ENCODE peak calls at places on chromosomes 4 and X, in seven cellular contexts. D is fibroblast of lung, K is small intestine, S is cardiac muscle cell, W is stomach, R is heart left ventricle, O is K562. F is an unnamed sample. For H3K4me1, the result is how much of the 10 kb centered on the place peaks cover.

GRCh38 chr4:91113130-91113706 is 986.0 kb downstream of the CCSER1 start:
- DNase-seq in D (peak), K (peak), S (peak), W (no peak), R (no peak), O (peak), F (peak)

GRCh38 chr4:903066-904046 is 28.8 kb downstream of the GAK start:
- DNase-seq in D (no peak), K (no peak), S (no peak), W (no peak), R (no peak), O (no peak), F (no peak)

GRCh38 chr4:7714176-7714575 is 225.5 kb downstream of the AFAP1 start:
- DNase-seq in D (no peak), K (no peak), S (no peak), W (no peak), R (peak), O (no peak), F (no peak)

GRCh38 chrX:41009816-41010187 is 75.4 kb upstream of the USP9X start:
- DNase-seq in D (no peak), K (no peak), S (no peak), W (no peak), R (no peak), O (no peak), F (no peak)

GRCh38 chr4:38804654-38805295 is at the start of gene TLR1:
- DNase-seq in D (peak), K (peak), S (peak), W (no peak), R (no peak), O (peak), F (no peak)

GRCh38 chr4:82500106-82500738 is 61.6 kb downstream of the TMEM150C start:
- DNase-seq in D (peak), K (no peak), S (peak), W (no peak), R (no peak), O (no peak), F (no peak)

GRCh38 chrX:121832446-121832845 is 785.0 kb downstream of the GLUD2 start:
- DNase-seq in D (no peak), K (no peak), S (peak), W (no peak), R (no peak), O (no peak), F (no peak)

GRCh38 chr4:158172558-158173258 is at the start of gene GASK1B:
- DNase-seq in D (peak), K (peak), S (peak), W (no peak), R (no peak), O (peak), F (no peak)

GRCh38 chr4:23728393-23728792 is 161.5 kb downstream of the PPARGC1A start:
- DNase-seq in D (peak), K (no peak), S (peak), W (no peak), R (no peak), O (no peak), F (no peak)

GRCh38 chr4:41124916-41125548 is 89.3 kb downstream of the APBB2 start:
- DNase-seq in D (no peak), K (no peak), S (no peak), W (no peak), R (no peak), O (no peak), F (no peak)

GRCh38 chr4:41346306-41347061 is 89.8 kb downstream of the UCHL1 start:
- DNase-seq in D (no peak), K (no peak), S (no peak), W (no peak), R (no peak), O (no peak), F (no peak)

GRCh38 chrX:26783512-26784225 is 567.7 kb downstream of the MAGEB5 start:
- DNase-seq in D (peak), K (no peak), S (peak), W (peak), R (no peak), O (peak), F (peak)

GRCh38 chr4:97627785-97628184 is 515.5 kb downstream of the STPG2 start:
- DNase-seq in D (no peak), K (no peak), S (no peak), W (no peak), R (no peak), O (no peak), F (no peak)

GRCh38 chr4:16226816-16227461 is 668 bp upstream of the TAPT1 start:
- DNase-seq in D (peak), K (peak), S (peak), W (peak), R (peak), O (peak), F (peak)

GRCh38 chr4:95505149-95505548 is 43.6 kb downstream of the UNC5C start:
- DNase-seq in D (peak), K (no peak), S (peak), W (no peak), R (no peak), O (no peak), F (no peak)

GRCh38 chrX:153487590-153488071 is 7.1 kb upstream of the BGN start:
- DNase-seq in D (no peak), K (no peak), S (no peak), W (no peak), R (no peak), O (no peak), F (no peak)

GRCh38 chr4:123562994-123563745 is 166.6 kb downstream of the SPRY1 start:
- DNase-seq in D (no peak), K (no peak), S (peak), W (no peak), R (no peak), O (no peak), F (no peak)

GRCh38 chr4:85556293-85556692 is 81.3 kb downstream of the ARHGAP24 start:
- DNase-seq in D (no peak), K (no peak), S (no peak), W (no peak), R (no peak), O (no peak), F (no peak)

GRCh38 chr4:20687894-20688293 is 12.4 kb upstream of the PACRGL start:
- DNase-seq in D (peak), K (no peak), S (peak), W (no peak), R (no peak), O (no peak), F (no peak)
- H3K4me1 ChIP-seq in D (under half), K (under half), S (under half), W (under half), R (under half), O (under half), F (under half)

DNA sequence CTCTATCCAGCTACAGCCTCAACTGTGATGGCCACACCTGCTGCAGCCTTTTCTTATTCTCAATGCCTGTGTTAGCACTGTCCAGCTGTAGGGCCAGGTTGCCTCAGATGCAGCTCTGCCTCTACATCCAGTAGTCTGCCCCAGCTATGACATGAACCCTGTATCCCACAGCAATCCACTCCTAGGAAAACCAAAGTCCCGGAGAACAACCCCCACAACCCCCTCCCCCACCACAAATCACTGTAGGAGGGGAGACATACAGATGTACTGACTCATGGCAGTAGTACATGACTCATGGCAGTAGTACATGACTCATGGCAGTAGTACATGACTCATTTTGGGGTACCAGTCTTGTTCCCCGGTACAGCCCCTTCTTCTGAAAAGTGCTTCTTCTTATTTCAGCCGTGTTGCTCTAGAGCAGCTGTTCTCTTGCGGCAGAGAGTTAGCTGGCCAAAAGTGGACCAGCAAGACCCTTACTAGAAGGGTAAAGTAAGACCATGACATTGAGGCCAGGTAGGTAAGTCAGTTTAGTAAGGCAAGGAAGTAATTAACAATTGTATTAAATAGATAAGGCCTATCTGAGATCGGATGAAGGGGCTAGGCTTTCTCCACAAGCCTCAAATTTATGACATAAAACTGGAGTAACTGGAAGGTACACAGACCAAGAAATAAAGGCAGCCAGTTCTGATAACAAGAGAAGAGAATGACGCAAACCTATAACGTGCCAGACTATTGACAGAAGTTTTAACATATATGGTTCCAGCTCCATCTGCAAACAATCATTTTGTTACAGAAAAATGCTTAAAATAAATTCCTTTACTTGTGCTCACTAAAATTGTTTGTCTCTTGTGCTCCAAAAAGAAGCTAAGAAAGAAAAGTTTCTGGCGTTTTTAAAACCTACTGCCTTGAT is 221.4 kb downstream of the TACR3 start:
- DNase-seq in D (peak), K (no peak), S (peak), W (no peak), R (no peak), O (no peak), F (no peak)
- H3K27ac ChIP-seq in D (peak), K (no peak), S (no peak), W (no peak), R (no peak), O (no peak), F (no peak)

DNA sequence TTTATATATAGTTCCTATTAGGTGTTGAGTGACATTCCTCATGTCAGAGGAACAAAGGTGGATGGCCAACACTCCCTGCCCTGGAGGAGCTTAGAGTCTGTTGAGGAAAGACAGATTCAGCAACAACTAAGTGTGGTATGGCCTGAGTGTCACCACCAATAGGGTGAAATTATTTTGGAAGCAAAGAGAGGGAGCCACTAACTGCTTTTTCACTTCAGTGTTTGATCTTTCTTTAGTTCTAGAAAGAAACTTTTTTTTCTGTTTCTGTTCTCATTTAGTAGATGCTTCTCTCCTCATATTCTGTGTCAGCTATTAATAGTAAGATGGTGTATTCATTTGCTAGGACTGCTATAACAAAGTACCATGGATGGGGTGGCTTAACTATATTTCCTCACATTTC is 81.5 kb downstream of the ARX start:
- DNase-seq in D (no peak), K (no peak), S (no peak), W (no peak), R (no peak), O (no peak), F (no peak)
- H3K4me1 ChIP-seq in D (under half), K (under half), S (under half), W (under half), R (under half), O (under half), F (under half)

GRCh38 chrX:66634272-66634671 is 4.6 kb downstream of the EDA2R start:
- DNase-seq in D (no peak), K (no peak), S (no peak), W (no peak), R (no peak), O (no peak), F (no peak)

GRCh38 chrX:66633541-66633940 is 5.3 kb downstream of the EDA2R start:
- DNase-seq in D (peak), K (no peak), S (peak), W (no peak), R (no peak), O (no peak), F (no peak)

GRCh38 chrX:66632473-66632872 is 6.4 kb downstream of the EDA2R start:
- DNase-seq in D (no peak), K (no peak), S (no peak), W (no peak), R (no peak), O (no peak), F (no peak)

GRCh38 chrX:66635360-66635759 is 3.5 kb downstream of the EDA2R start:
- DNase-seq in D (peak), K (no peak), S (peak), W (no peak), R (no peak), O (no peak), F (no peak)

GRCh38 chrX:66632986-66633385 is 5.9 kb downstream of the EDA2R start:
- DNase-seq in D (peak), K (no peak), S (peak), W (no peak), R (no peak), O (no peak), F (no peak)
- H3K27ac ChIP-seq in D (peak), K (no peak), S (no peak), W (no peak), R (no peak), O (no peak), F (no peak)